ENCODE peak calls at places on chromosomes 12 and 14, in nine cellular contexts. One of them, this sample, is unnamed.

GRCh38 chr12:130972589-130972950 is 18.9 kb downstream of the ADGRD1 start:
- DNase-seq in lower leg skin: no peak
- DNase-seq in gastrocnemius medialis: no peak
- DNase-seq in heart left ventricle: no peak
- DNase-seq in stomach: no peak
- DNase-seq in H54: no peak
- DNase-seq in HCT116: no peak
- DNase-seq in ovary: no peak
- DNase-seq in IMR-90: no peak
- DNase-seq in this sample: no peak

GRCh38 chr14:55721353-55721752 is 141.3 kb downstream of the KTN1 start:
- DNase-seq in lower leg skin: no peak
- DNase-seq in gastrocnemius medialis: no peak
- DNase-seq in heart left ventricle: no peak
- DNase-seq in stomach: no peak
- DNase-seq in H54: no peak
- DNase-seq in HCT116: peak
- DNase-seq in ovary: no peak
- DNase-seq in IMR-90: peak
- DNase-seq in this sample: no peak

GRCh38 chr14:21614245-21614644 is 20.5 kb downstream of the OR10G2 start:
- DNase-seq in lower leg skin: no peak
- DNase-seq in gastrocnemius medialis: no peak
- DNase-seq in heart left ventricle: no peak
- DNase-seq in stomach: no peak
- DNase-seq in H54: no peak
- DNase-seq in HCT116: no peak
- DNase-seq in ovary: no peak
- DNase-seq in IMR-90: no peak
- DNase-seq in this sample: no peak

GRCh38 chr14:102862154-102862772 is 60.2 kb upstream of the AMN start:
- DNase-seq in lower leg skin: no peak
- DNase-seq in gastrocnemius medialis: no peak
- DNase-seq in heart left ventricle: no peak
- DNase-seq in stomach: no peak
- DNase-seq in H54: no peak
- DNase-seq in HCT116: no peak
- DNase-seq in ovary: no peak
- DNase-seq in IMR-90: no peak
- DNase-seq in this sample: no peak

GRCh38 chr14:93543766-93544165 is 113.0 kb downstream of the UNC79 start:
- DNase-seq in lower leg skin: no peak
- DNase-seq in gastrocnemius medialis: no peak
- DNase-seq in heart left ventricle: no peak
- DNase-seq in stomach: no peak
- DNase-seq in H54: no peak
- DNase-seq in HCT116: peak
- DNase-seq in ovary: no peak
- DNase-seq in IMR-90: peak
- DNase-seq in this sample: no peak

GRCh38 chr12:109261939-109262338 is 47.1 kb downstream of the FOXN4 start:
- DNase-seq in lower leg skin: no peak
- DNase-seq in gastrocnemius medialis: no peak
- DNase-seq in heart left ventricle: no peak
- DNase-seq in stomach: no peak
- DNase-seq in H54: no peak
- DNase-seq in HCT116: no peak
- DNase-seq in ovary: no peak
- DNase-seq in IMR-90: no peak
- DNase-seq in this sample: no peak

GRCh38 chr14:64960762-64961276 is 11.3 kb downstream of the RAB15 start:
- DNase-seq in lower leg skin: no peak
- DNase-seq in gastrocnemius medialis: peak
- DNase-seq in heart left ventricle: no peak
- DNase-seq in stomach: peak
- DNase-seq in H54: no peak
- DNase-seq in HCT116: no peak
- DNase-seq in ovary: no peak
- DNase-seq in IMR-90: no peak
- DNase-seq in this sample: peak

GRCh38 chr12:69096669-69097364 is 142.6 kb upstream of the CPSF6 start:
- DNase-seq in lower leg skin: no peak
- DNase-seq in gastrocnemius medialis: no peak
- DNase-seq in heart left ventricle: no peak
- DNase-seq in stomach: no peak
- DNase-seq in H54: no peak
- DNase-seq in HCT116: no peak
- DNase-seq in ovary: no peak
- DNase-seq in IMR-90: no peak
- DNase-seq in this sample: no peak

GRCh38 chr12:118964988-118965387 is 16.4 kb upstream of the SRRM4 start:
- DNase-seq in lower leg skin: no peak
- DNase-seq in gastrocnemius medialis: no peak
- DNase-seq in heart left ventricle: no peak
- DNase-seq in stomach: no peak
- DNase-seq in H54: no peak
- DNase-seq in HCT116: no peak
- DNase-seq in ovary: no peak
- DNase-seq in IMR-90: no peak
- DNase-seq in this sample: no peak

GRCh38 chr12:101700299-101700820 is 2.9 kb downstream of the CHPT1 start:
- DNase-seq in lower leg skin: no peak
- DNase-seq in gastrocnemius medialis: no peak
- DNase-seq in heart left ventricle: no peak
- DNase-seq in stomach: no peak
- DNase-seq in H54: no peak
- DNase-seq in HCT116: no peak
- DNase-seq in ovary: no peak
- DNase-seq in IMR-90: no peak
- DNase-seq in this sample: no peak

GRCh38 chr12:58639323-58639934 is 280.9 kb downstream of the LRIG3 start:
- DNase-seq in lower leg skin: no peak
- DNase-seq in gastrocnemius medialis: no peak
- DNase-seq in heart left ventricle: no peak
- DNase-seq in stomach: no peak
- DNase-seq in H54: no peak
- DNase-seq in HCT116: no peak
- DNase-seq in ovary: no peak
- DNase-seq in IMR-90: peak
- DNase-seq in this sample: no peak

GRCh38 chr14:33908540-33909223 is 42.2 kb downstream of the EGLN3 start:
- DNase-seq in lower leg skin: no peak
- DNase-seq in gastrocnemius medialis: no peak
- DNase-seq in heart left ventricle: no peak
- DNase-seq in stomach: no peak
- DNase-seq in H54: no peak
- DNase-seq in HCT116: no peak
- DNase-seq in ovary: no peak
- DNase-seq in IMR-90: no peak
- DNase-seq in this sample: no peak

GRCh38 chr12:64674367-64674922 is 64.2 kb downstream of the RASSF3 start:
- DNase-seq in lower leg skin: no peak
- DNase-seq in gastrocnemius medialis: no peak
- DNase-seq in heart left ventricle: no peak
- DNase-seq in stomach: no peak
- DNase-seq in H54: no peak
- DNase-seq in HCT116: no peak
- DNase-seq in ovary: no peak
- DNase-seq in IMR-90: no peak
- DNase-seq in this sample: no peak

GRCh38 chr12:12916135-12916956 is 25.0 kb downstream of the GPRC5A start:
- DNase-seq in lower leg skin: peak
- DNase-seq in gastrocnemius medialis: peak
- DNase-seq in heart left ventricle: peak
- DNase-seq in stomach: peak
- DNase-seq in H54: peak
- DNase-seq in HCT116: peak
- DNase-seq in ovary: peak
- DNase-seq in IMR-90: peak
- DNase-seq in this sample: peak

GRCh38 chr12:54156578-54156977 is 32.2 kb downstream of the SMUG1 start:
- DNase-seq in lower leg skin: no peak
- DNase-seq in gastrocnemius medialis: no peak
- DNase-seq in heart left ventricle: no peak
- DNase-seq in stomach: no peak
- DNase-seq in H54: no peak
- DNase-seq in HCT116: no peak
- DNase-seq in ovary: no peak
- DNase-seq in IMR-90: no peak
- DNase-seq in this sample: no peak

GRCh38 chr14:25303934-25304333 is 254.0 kb upstream of the STXBP6 start:
- DNase-seq in lower leg skin: no peak
- DNase-seq in gastrocnemius medialis: no peak
- DNase-seq in heart left ventricle: no peak
- DNase-seq in stomach: no peak
- DNase-seq in H54: no peak
- DNase-seq in HCT116: no peak
- DNase-seq in ovary: no peak
- DNase-seq in IMR-90: no peak
- DNase-seq in this sample: no peak

GRCh38 chr12:56694161-56694560 is 6.1 kb upstream of the PTGES3 start:
- DNase-seq in lower leg skin: no peak
- DNase-seq in gastrocnemius medialis: peak
- DNase-seq in heart left ventricle: no peak
- DNase-seq in stomach: no peak
- DNase-seq in H54: no peak
- DNase-seq in HCT116: no peak
- DNase-seq in ovary: peak
- DNase-seq in IMR-90: no peak
- DNase-seq in this sample: no peak

GRCh38 chr12:56687225-56688128 is 607 bp downstream of the PTGES3 start:
- DNase-seq in lower leg skin: peak
- DNase-seq in gastrocnemius medialis: peak
- DNase-seq in heart left ventricle: peak
- DNase-seq in stomach: peak
- DNase-seq in H54: no peak
- DNase-seq in HCT116: no peak
- DNase-seq in ovary: peak
- DNase-seq in IMR-90: no peak
- DNase-seq in this sample: peak

GRCh38 chr12:56684745-56685369 is 3.2 kb downstream of the PTGES3 start:
- DNase-seq in lower leg skin: no peak
- DNase-seq in gastrocnemius medialis: no peak
- DNase-seq in heart left ventricle: no peak
- DNase-seq in stomach: peak
- DNase-seq in H54: no peak
- DNase-seq in HCT116: no peak
- DNase-seq in ovary: peak
- DNase-seq in IMR-90: no peak
- DNase-seq in this sample: no peak

GRCh38 chr12:56688846-56689113 is 696 bp upstream of the PTGES3 start:
- DNase-seq in lower leg skin: no peak
- DNase-seq in gastrocnemius medialis: no peak
- DNase-seq in heart left ventricle: no peak
- DNase-seq in stomach: no peak
- DNase-seq in H54: no peak
- DNase-seq in HCT116: no peak
- DNase-seq in ovary: no peak
- DNase-seq in IMR-90: no peak
- DNase-seq in this sample: no peak

GRCh38 chr12:56688129-56688845 is at the start of gene PTGES3:
- DNase-seq in lower leg skin: peak
- DNase-seq in gastrocnemius medialis: peak
- DNase-seq in heart left ventricle: peak
- DNase-seq in stomach: peak
- DNase-seq in H54: peak
- DNase-seq in HCT116: peak
- DNase-seq in ovary: peak
- DNase-seq in IMR-90: peak
- DNase-seq in this sample: peak
- TF ChIP-seq POLR2A in lower leg skin: peak
- TF ChIP-seq POLR2A in gastrocnemius medialis: peak
- TF ChIP-seq POLR2A in heart left ventricle: no peak
- TF ChIP-seq POLR2A in stomach: peak
- TF ChIP-seq POLR2A in H54: peak
- TF ChIP-seq POLR2A in HCT116: peak
- TF ChIP-seq POLR2A in ovary: peak
- TF ChIP-seq POLR2A in IMR-90: peak
- TF ChIP-seq POLR2A in this sample: peak

GRCh38 chr12:107093547-107094448 is at the start of gene CRY1:
- DNase-seq in lower leg skin: peak
- DNase-seq in gastrocnemius medialis: peak
- DNase-seq in heart left ventricle: peak
- DNase-seq in stomach: peak
- DNase-seq in H54: peak
- DNase-seq in HCT116: peak
- DNase-seq in ovary: peak
- DNase-seq in IMR-90: peak
- DNase-seq in this sample: peak
- TF ChIP-seq POLR2A in lower leg skin: no peak
- TF ChIP-seq POLR2A in gastrocnemius medialis: no peak
- TF ChIP-seq POLR2A in heart left ventricle: no peak
- TF ChIP-seq POLR2A in stomach: no peak
- TF ChIP-seq POLR2A in H54: peak
- TF ChIP-seq POLR2A in HCT116: peak
- TF ChIP-seq POLR2A in ovary: no peak
- TF ChIP-seq POLR2A in IMR-90: peak
- TF ChIP-seq POLR2A in this sample: no peak

DNA sequence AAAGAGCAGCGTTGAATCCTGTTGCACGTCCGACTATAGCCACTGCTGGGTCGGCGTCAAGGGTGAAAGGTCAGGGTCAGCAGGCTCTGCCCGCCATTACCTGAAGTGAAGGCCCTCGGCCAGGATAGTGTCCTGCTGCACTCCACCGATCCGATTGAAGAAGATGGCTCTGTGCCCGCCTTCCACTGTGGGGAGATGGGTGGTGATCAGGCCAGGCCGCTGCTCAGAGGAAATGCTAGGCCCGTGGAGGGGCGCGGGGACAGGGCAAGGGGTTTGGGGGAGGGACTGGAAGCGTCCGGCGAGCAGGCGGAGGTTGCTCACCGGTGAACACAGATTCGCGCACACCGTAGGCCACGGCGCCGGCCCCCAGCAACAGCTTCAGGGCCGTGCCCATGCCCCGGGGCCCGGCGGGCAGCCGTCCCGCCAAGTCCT is 352 bp downstream of the PHB2 start:
- DNase-seq in lower leg skin: no peak
- DNase-seq in gastrocnemius medialis: no peak
- DNase-seq in heart left ventricle: peak
- DNase-seq in stomach: no peak
- DNase-seq in H54: no peak
- DNase-seq in HCT116: no peak
- DNase-seq in ovary: no peak
- DNase-seq in IMR-90: no peak
- DNase-seq in this sample: no peak
- TF ChIP-seq POLR2A in lower leg skin: no peak
- TF ChIP-seq POLR2A in gastrocnemius medialis: no peak
- TF ChIP-seq POLR2A in heart left ventricle: no peak
- TF ChIP-seq POLR2A in stomach: no peak
- TF ChIP-seq POLR2A in H54: no peak
- TF ChIP-seq POLR2A in HCT116: no peak
- TF ChIP-seq POLR2A in ovary: no peak
- TF ChIP-seq POLR2A in IMR-90: no peak
- TF ChIP-seq POLR2A in this sample: no peak

GRCh38 chr12:55685671-55686070 is 22.0 kb downstream of the ITGA7 start:
- DNase-seq in lower leg skin: no peak
- DNase-seq in gastrocnemius medialis: no peak
- DNase-seq in heart left ventricle: no peak
- DNase-seq in stomach: no peak
- DNase-seq in H54: no peak
- DNase-seq in HCT116: no peak
- DNase-seq in ovary: peak
- DNase-seq in IMR-90: no peak
- DNase-seq in this sample: no peak
- TF ChIP-seq POLR2A in lower leg skin: no peak
- TF ChIP-seq POLR2A in gastrocnemius medialis: no peak
- TF ChIP-seq POLR2A in heart left ventricle: no peak
- TF ChIP-seq POLR2A in stomach: no peak
- TF ChIP-seq POLR2A in H54: no peak
- TF ChIP-seq POLR2A in HCT116: no peak
- TF ChIP-seq POLR2A in ovary: no peak
- TF ChIP-seq POLR2A in IMR-90: no peak
- TF ChIP-seq POLR2A in this sample: no peak